ENCODE peak calls at places on chromosome 1, in seven cellular contexts. One of them, this sample, is unnamed.

GRCh38 chr1:236561976-236562375 is 38.2 kb downstream of the LGALS8 start:
- DNase-seq in K562: no peak
- DNase-seq in RWPE1: no peak
- DNase-seq in neural progenitor cell: no peak
- DNase-seq in lung: no peak
- DNase-seq in naive thymus-derived CD4-positive, alpha-beta T cell: no peak
- DNase-seq in astrocyte: no peak
- DNase-seq in this sample: no peak

GRCh38 chr1:86741947-86742572 is 37.7 kb downstream of the SH3GLB1 start:
- DNase-seq in K562: peak
- DNase-seq in RWPE1: peak
- DNase-seq in neural progenitor cell: peak
- DNase-seq in lung: no peak
- DNase-seq in naive thymus-derived CD4-positive, alpha-beta T cell: peak
- DNase-seq in astrocyte: no peak
- DNase-seq in this sample: no peak

GRCh38 chr1:185595835-185596667 is 138.1 kb upstream of the HMCN1 start:
- DNase-seq in K562: peak
- DNase-seq in RWPE1: peak
- DNase-seq in neural progenitor cell: peak
- DNase-seq in lung: peak
- DNase-seq in naive thymus-derived CD4-positive, alpha-beta T cell: peak
- DNase-seq in astrocyte: peak
- DNase-seq in this sample: no peak

GRCh38 chr1:202658251-202658650 is 52.0 kb downstream of the SYT2 start:
- DNase-seq in K562: no peak
- DNase-seq in RWPE1: no peak
- DNase-seq in neural progenitor cell: no peak
- DNase-seq in lung: no peak
- DNase-seq in naive thymus-derived CD4-positive, alpha-beta T cell: no peak
- DNase-seq in astrocyte: no peak
- DNase-seq in this sample: no peak

GRCh38 chr1:51491166-51491981 is 27.7 kb downstream of the EPS15 start:
- DNase-seq in K562: no peak
- DNase-seq in RWPE1: peak
- DNase-seq in neural progenitor cell: no peak
- DNase-seq in lung: no peak
- DNase-seq in naive thymus-derived CD4-positive, alpha-beta T cell: no peak
- DNase-seq in astrocyte: no peak
- DNase-seq in this sample: no peak

GRCh38 chr1:11701551-11701961 is 10.0 kb downstream of the DRAXIN start:
- DNase-seq in K562: no peak
- DNase-seq in RWPE1: no peak
- DNase-seq in neural progenitor cell: peak
- DNase-seq in lung: no peak
- DNase-seq in naive thymus-derived CD4-positive, alpha-beta T cell: no peak
- DNase-seq in astrocyte: no peak
- DNase-seq in this sample: peak

GRCh38 chr1:144101397-144102050 is 129.7 kb upstream of the FAM72C start:
- DNase-seq in K562: no peak
- DNase-seq in RWPE1: peak
- DNase-seq in neural progenitor cell: no peak
- DNase-seq in lung: peak
- DNase-seq in naive thymus-derived CD4-positive, alpha-beta T cell: no peak
- DNase-seq in astrocyte: no peak
- DNase-seq in this sample: no peak

GRCh38 chr1:180188679-180189175 is 34.1 kb downstream of the QSOX1 start:
- DNase-seq in K562: no peak
- DNase-seq in RWPE1: no peak
- DNase-seq in neural progenitor cell: no peak
- DNase-seq in lung: no peak
- DNase-seq in naive thymus-derived CD4-positive, alpha-beta T cell: no peak
- DNase-seq in astrocyte: no peak
- DNase-seq in this sample: no peak

DNA sequence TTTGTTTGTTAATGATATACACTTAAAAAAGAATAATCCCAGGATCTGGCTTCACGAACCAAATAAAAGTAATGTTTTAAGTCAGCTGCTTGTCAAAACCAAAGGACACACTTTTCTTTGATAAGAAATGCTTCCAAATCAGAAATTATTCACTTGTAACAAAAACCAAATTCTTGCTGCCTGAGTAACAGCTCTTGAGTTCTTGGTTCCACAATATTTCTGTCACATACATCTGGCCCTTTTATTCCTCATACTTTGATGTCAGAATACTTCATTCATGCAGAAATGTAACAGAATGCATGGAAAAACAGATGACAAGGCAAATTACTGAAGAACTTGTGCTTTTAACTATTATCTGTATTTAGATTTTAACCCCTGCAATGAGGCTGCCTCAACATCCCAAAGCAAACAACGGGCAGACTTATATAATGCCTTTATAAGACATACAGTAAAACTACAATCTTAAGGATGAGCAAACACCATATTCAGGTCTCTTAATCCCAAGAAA is 1.5 kb downstream of the VAMP4 start:
- DNase-seq in K562: no peak
- DNase-seq in RWPE1: no peak
- DNase-seq in neural progenitor cell: no peak
- DNase-seq in lung: no peak
- DNase-seq in naive thymus-derived CD4-positive, alpha-beta T cell: no peak
- DNase-seq in astrocyte: peak
- DNase-seq in this sample: no peak
- H3K27ac ChIP-seq in K562: no peak
- H3K27ac ChIP-seq in RWPE1: no peak
- H3K27ac ChIP-seq in neural progenitor cell: no peak
- H3K27ac ChIP-seq in lung: no peak
- H3K27ac ChIP-seq in naive thymus-derived CD4-positive, alpha-beta T cell: peak
- H3K27ac ChIP-seq in astrocyte: peak
- H3K27ac ChIP-seq in this sample: no peak

GRCh38 chr1:246765521-246765920 is 41.3 kb downstream of the SCCPDH start:
- DNase-seq in K562: no peak
- DNase-seq in RWPE1: no peak
- DNase-seq in neural progenitor cell: no peak
- DNase-seq in lung: no peak
- DNase-seq in naive thymus-derived CD4-positive, alpha-beta T cell: no peak
- DNase-seq in astrocyte: no peak
- DNase-seq in this sample: no peak

GRCh38 chr1:246772686-246773085 is 48.5 kb downstream of the SCCPDH start:
- DNase-seq in K562: no peak
- DNase-seq in RWPE1: no peak
- DNase-seq in neural progenitor cell: no peak
- DNase-seq in lung: no peak
- DNase-seq in naive thymus-derived CD4-positive, alpha-beta T cell: no peak
- DNase-seq in astrocyte: no peak
- DNase-seq in this sample: no peak

GRCh38 chr1:246768403-246769020 is 44.3 kb downstream of the SCCPDH start:
- DNase-seq in K562: no peak
- DNase-seq in RWPE1: peak
- DNase-seq in neural progenitor cell: no peak
- DNase-seq in lung: no peak
- DNase-seq in naive thymus-derived CD4-positive, alpha-beta T cell: no peak
- DNase-seq in astrocyte: no peak
- DNase-seq in this sample: no peak

GRCh38 chr1:246771366-246771765 is 47.2 kb downstream of the SCCPDH start:
- DNase-seq in K562: no peak
- DNase-seq in RWPE1: no peak
- DNase-seq in neural progenitor cell: no peak
- DNase-seq in lung: no peak
- DNase-seq in naive thymus-derived CD4-positive, alpha-beta T cell: no peak
- DNase-seq in astrocyte: no peak
- DNase-seq in this sample: no peak

DNA sequence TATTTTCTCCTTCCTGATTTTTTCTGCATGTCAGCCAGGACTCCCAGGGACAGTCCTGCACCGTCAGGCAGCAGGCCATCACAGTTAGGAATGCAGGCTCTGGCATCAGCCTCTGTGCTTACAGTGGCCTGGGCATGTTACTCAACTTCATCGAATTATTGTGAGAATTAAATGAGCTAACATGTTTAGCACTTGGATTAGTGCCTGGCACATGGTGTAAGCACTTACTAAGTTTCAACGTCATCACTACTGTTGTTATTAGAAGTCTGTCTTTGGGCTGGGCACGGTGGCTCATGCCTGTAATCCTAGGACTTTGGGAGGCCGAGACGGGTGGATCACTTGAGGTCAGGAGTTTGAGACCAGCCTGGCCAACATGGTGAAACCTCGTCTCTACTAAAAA is 45.1 kb downstream of the SCCPDH start:
- DNase-seq in K562: no peak
- DNase-seq in RWPE1: peak
- DNase-seq in neural progenitor cell: no peak
- DNase-seq in lung: no peak
- DNase-seq in naive thymus-derived CD4-positive, alpha-beta T cell: no peak
- DNase-seq in astrocyte: peak
- DNase-seq in this sample: no peak
- H3K27ac ChIP-seq in K562: no peak
- H3K27ac ChIP-seq in RWPE1: peak
- H3K27ac ChIP-seq in neural progenitor cell: no peak
- H3K27ac ChIP-seq in lung: peak
- H3K27ac ChIP-seq in naive thymus-derived CD4-positive, alpha-beta T cell: no peak
- H3K27ac ChIP-seq in astrocyte: no peak
- H3K27ac ChIP-seq in this sample: no peak

GRCh38 chr1:167617950-167618269 is 12.1 kb upstream of the RCSD1 start:
- DNase-seq in K562: no peak
- DNase-seq in RWPE1: no peak
- DNase-seq in neural progenitor cell: no peak
- DNase-seq in lung: no peak
- DNase-seq in naive thymus-derived CD4-positive, alpha-beta T cell: no peak
- DNase-seq in astrocyte: no peak
- DNase-seq in this sample: no peak
- H3K27ac ChIP-seq in K562: peak
- H3K27ac ChIP-seq in RWPE1: no peak
- H3K27ac ChIP-seq in neural progenitor cell: no peak
- H3K27ac ChIP-seq in lung: peak
- H3K27ac ChIP-seq in naive thymus-derived CD4-positive, alpha-beta T cell: peak
- H3K27ac ChIP-seq in astrocyte: no peak
- H3K27ac ChIP-seq in this sample: peak

DNA sequence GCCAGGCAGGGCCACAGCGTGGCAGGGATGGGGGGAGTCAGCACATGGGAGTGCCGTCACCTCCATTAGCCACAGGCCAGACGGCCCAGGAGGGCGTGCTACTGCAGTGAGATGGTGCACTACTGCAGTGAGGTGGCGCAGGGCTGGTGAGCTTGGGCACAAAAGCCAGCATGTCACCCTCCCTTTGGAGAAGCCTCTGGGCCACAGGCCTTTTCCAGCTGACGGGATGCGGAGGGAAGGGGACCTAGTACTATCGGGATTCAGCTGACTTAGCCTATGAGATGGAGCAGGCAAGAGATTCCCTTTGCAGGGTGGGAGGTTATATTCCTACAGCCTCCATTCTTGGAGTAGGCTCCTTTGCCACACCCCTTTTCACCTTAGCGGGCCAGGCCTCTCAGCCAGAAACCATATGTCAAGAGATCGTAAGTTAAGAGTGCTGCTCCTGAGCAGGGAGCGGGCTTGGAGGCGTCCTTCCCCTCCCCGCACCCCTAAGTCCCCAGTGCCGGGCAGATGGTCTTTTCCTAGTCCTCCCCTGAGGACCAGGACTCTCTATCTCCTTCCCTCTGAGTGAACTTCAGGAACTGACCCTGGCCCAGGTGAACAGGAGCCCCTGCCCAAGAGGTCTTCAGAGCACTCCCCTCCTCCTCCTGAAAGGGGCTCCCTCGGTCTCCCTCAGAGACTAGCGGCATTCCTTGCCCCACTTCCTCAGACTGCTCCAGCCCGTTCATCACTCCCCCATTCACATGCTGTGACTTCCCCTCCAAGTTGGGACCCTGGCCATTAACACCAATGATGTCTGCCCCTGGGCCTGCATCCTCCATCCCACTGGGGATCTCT is 8.2 kb downstream of the NES start:
- DNase-seq in K562: no peak
- DNase-seq in RWPE1: no peak
- DNase-seq in neural progenitor cell: peak
- DNase-seq in lung: no peak
- DNase-seq in naive thymus-derived CD4-positive, alpha-beta T cell: no peak
- DNase-seq in astrocyte: no peak
- DNase-seq in this sample: no peak
- H3K27ac ChIP-seq in K562: no peak
- H3K27ac ChIP-seq in RWPE1: no peak
- H3K27ac ChIP-seq in neural progenitor cell: peak
- H3K27ac ChIP-seq in lung: peak
- H3K27ac ChIP-seq in naive thymus-derived CD4-positive, alpha-beta T cell: no peak
- H3K27ac ChIP-seq in astrocyte: no peak
- H3K27ac ChIP-seq in this sample: no peak

This sample was measured in substantia nigra.